ENCODE peak calls at places on chromosomes 4 and X, in nine cellular contexts. M is mesothelial cell of epicardium; U is NB4; F is smooth muscle cell of the brain vasculature; R is small intestine; D is NCI-H524; O is activated CD4-positive, alpha-beta T cell treated with anti-CD3 and anti-CD28 coated beads, Interleukin-2, amount 50 U/mL, for 1 hour; S is progenitor cell of endocrine pancreas; E is mucosa of descending colon. G is an unnamed sample.

GRCh38 chr4:42330291-42330690 is 67.0 kb upstream of the SHISA3 start:
- DNase-seq in U (no peak), S (no peak), F (no peak), O (no peak), R (no peak), M (no peak), D (no peak), E (no peak), G (no peak)

GRCh38 chr4:185399466-185399865 is 2.8 kb downstream of the ANKRD37 start:
- DNase-seq in D (no peak), O (no peak), E (no peak), F (no peak), M (no peak), U (no peak), R (no peak), S (no peak), G (no peak)

GRCh38 chrX:15903186-15903681 is 48.6 kb upstream of the AP1S2 start:
- DNase-seq in S (no peak), U (peak), O (peak), M (no peak), E (no peak), F (no peak), D (no peak), R (no peak), G (no peak)

GRCh38 chr4:160373911-160374310 is 1271.0 kb downstream of the RAPGEF2 start:
- DNase-seq in O (no peak), F (no peak), U (no peak), M (no peak), S (no peak), R (no peak), E (no peak), D (no peak), G (no peak)

GRCh38 chr4:75107703-75108612 is 175.0 kb downstream of the PARM1 start:
- DNase-seq in U (no peak), F (no peak), D (peak), M (no peak), R (no peak), S (no peak), E (no peak), O (no peak), G (no peak)

GRCh38 chr4:88227734-88228133 is 56.6 kb downstream of the PPM1K start:
- DNase-seq in O (no peak), U (no peak), M (no peak), F (no peak), E (no peak), D (no peak), S (no peak), R (no peak), G (no peak)

GRCh38 chrX:39645059-39645895 is 452.5 kb downstream of the BCOR start:
- DNase-seq in R (no peak), D (no peak), U (peak), E (no peak), O (no peak), S (no peak), F (peak), M (no peak), G (no peak)

GRCh38 chr4:31171362-31171761 is 451.2 kb downstream of the PCDH7 start:
- DNase-seq in S (no peak), O (no peak), M (no peak), F (no peak), R (no peak), D (no peak), U (no peak), E (no peak), G (no peak)

G was measured in T-helper 9 cell.